ENCODE peak calls at places on chromosomes 16 and 17, in five cellular contexts. One of them, this sample, is unnamed.

GRCh38 chr16:27171584-27171983 is 31.7 kb upstream of the KDM8 start:
- DNase-seq in kidney: no peak
- DNase-seq in body of pancreas: no peak
- DNase-seq in IMR-90: no peak
- DNase-seq in A549: no peak
- DNase-seq in this sample: no peak

GRCh38 chr16:24037335-24037734 is 201.6 kb downstream of the PRKCB start:
- DNase-seq in kidney: no peak
- DNase-seq in body of pancreas: no peak
- DNase-seq in IMR-90: no peak
- DNase-seq in A549: no peak
- DNase-seq in this sample: no peak

GRCh38 chr17:61310611-61311010 is 89.0 kb upstream of the TBX2 start:
- DNase-seq in kidney: no peak
- DNase-seq in body of pancreas: no peak
- DNase-seq in IMR-90: no peak
- DNase-seq in A549: peak
- DNase-seq in this sample: no peak

GRCh38 chr17:46943218-46943510 is 20.2 kb downstream of the GOSR2 start:
- DNase-seq in kidney: no peak
- DNase-seq in body of pancreas: no peak
- DNase-seq in IMR-90: no peak
- DNase-seq in A549: no peak
- DNase-seq in this sample: no peak

GRCh38 chr17:304461-304860 is 48.1 kb downstream of the RPH3AL start:
- DNase-seq in kidney: peak
- DNase-seq in body of pancreas: no peak
- DNase-seq in IMR-90: no peak
- DNase-seq in A549: no peak
- DNase-seq in this sample: no peak

GRCh38 chr16:19071811-19072777 is 4.7 kb downstream of the COQ7 start:
- DNase-seq in kidney: no peak
- DNase-seq in body of pancreas: peak
- DNase-seq in IMR-90: peak
- DNase-seq in A549: peak
- DNase-seq in this sample: peak

GRCh38 chr17:80983545-80983944 is 8.1 kb upstream of the CHMP6 start:
- DNase-seq in kidney: no peak
- DNase-seq in body of pancreas: no peak
- DNase-seq in IMR-90: no peak
- DNase-seq in A549: no peak
- DNase-seq in this sample: no peak

GRCh38 chr17:38509772-38510423 is 81.6 kb downstream of the ARHGAP23 start:
- DNase-seq in kidney: peak
- DNase-seq in body of pancreas: no peak
- DNase-seq in IMR-90: no peak
- DNase-seq in A549: no peak
- DNase-seq in this sample: no peak

GRCh38 chr16:80883159-80883642 is 78.8 kb upstream of the CDYL2 start:
- DNase-seq in kidney: no peak
- DNase-seq in body of pancreas: peak
- DNase-seq in IMR-90: no peak
- DNase-seq in A549: no peak
- DNase-seq in this sample: no peak

GRCh38 chr16:48123104-48123788 is 32.5 kb downstream of the ABCC12 start:
- DNase-seq in kidney: no peak
- DNase-seq in body of pancreas: no peak
- DNase-seq in IMR-90: peak
- DNase-seq in A549: peak
- DNase-seq in this sample: no peak

GRCh38 chr16:65384441-65384840 is 262.6 kb upstream of the CDH11 start:
- DNase-seq in kidney: no peak
- DNase-seq in body of pancreas: no peak
- DNase-seq in IMR-90: no peak
- DNase-seq in A549: no peak
- DNase-seq in this sample: peak

GRCh38 chr16:51326131-51326856 is 175.2 kb upstream of the SALL1 start:
- DNase-seq in kidney: no peak
- DNase-seq in body of pancreas: no peak
- DNase-seq in IMR-90: peak
- DNase-seq in A549: no peak
- DNase-seq in this sample: no peak

GRCh38 chr17:49548506-49549310 is 27.0 kb upstream of the NXPH3 start:
- DNase-seq in kidney: no peak
- DNase-seq in body of pancreas: no peak
- DNase-seq in IMR-90: peak
- DNase-seq in A549: peak
- DNase-seq in this sample: no peak

GRCh38 chr17:81294512-81295030 is 536 bp downstream of the SLC38A10 start:
- DNase-seq in kidney: no peak
- DNase-seq in body of pancreas: peak
- DNase-seq in IMR-90: peak
- DNase-seq in A549: no peak
- DNase-seq in this sample: no peak

GRCh38 chr17:57004944-57005579 is 27.1 kb downstream of the SCPEP1 start:
- DNase-seq in kidney: no peak
- DNase-seq in body of pancreas: no peak
- DNase-seq in IMR-90: no peak
- DNase-seq in A549: peak
- DNase-seq in this sample: peak

GRCh38 chr16:8848939-8849391 is 19.8 kb downstream of the CARHSP1 start:
- DNase-seq in kidney: peak
- DNase-seq in body of pancreas: no peak
- DNase-seq in IMR-90: peak
- DNase-seq in A549: no peak
- DNase-seq in this sample: no peak

GRCh38 chr16:69865701-69866100 is 85.4 kb upstream of the CLEC18A start:
- DNase-seq in kidney: no peak
- DNase-seq in body of pancreas: no peak
- DNase-seq in IMR-90: peak
- DNase-seq in A549: no peak
- DNase-seq in this sample: no peak

GRCh38 chr17:81527591-81528383 is at the start of gene FSCN2:
- DNase-seq in kidney: peak
- DNase-seq in body of pancreas: no peak
- DNase-seq in IMR-90: no peak
- DNase-seq in A549: no peak
- DNase-seq in this sample: no peak

GRCh38 chr17:82311971-82312370 is 5.4 kb downstream of the CD7 start:
- DNase-seq in kidney: no peak
- DNase-seq in body of pancreas: no peak
- DNase-seq in IMR-90: no peak
- DNase-seq in A549: no peak
- DNase-seq in this sample: no peak

GRCh38 chr17:21194688-21195087 is 19.3 kb downstream of the TMEM11 start:
- DNase-seq in kidney: no peak
- DNase-seq in body of pancreas: no peak
- DNase-seq in IMR-90: peak
- DNase-seq in A549: no peak
- DNase-seq in this sample: no peak

GRCh38 chr16:20102021-20102420 is 28.3 kb upstream of the GPR139 start:
- DNase-seq in kidney: no peak
- DNase-seq in body of pancreas: no peak
- DNase-seq in IMR-90: no peak
- DNase-seq in A549: no peak
- DNase-seq in this sample: no peak

GRCh38 chr16:85028638-85029412 is 1.2 kb downstream of the KIAA0513 start:
- DNase-seq in kidney: peak
- DNase-seq in body of pancreas: peak
- DNase-seq in IMR-90: peak
- DNase-seq in A549: no peak
- DNase-seq in this sample: no peak

GRCh38 chr17:64067642-64068041 is 47.2 kb upstream of the ICAM2 start:
- DNase-seq in kidney: no peak
- DNase-seq in body of pancreas: no peak
- DNase-seq in IMR-90: peak
- DNase-seq in A549: no peak
- DNase-seq in this sample: no peak

GRCh38 chr16:4775005-4775404 is 8.0 kb upstream of the ZNF500 start:
- DNase-seq in kidney: no peak
- DNase-seq in body of pancreas: no peak
- DNase-seq in IMR-90: no peak
- DNase-seq in A549: no peak
- DNase-seq in this sample: no peak

GRCh38 chr17:67585077-67585602 is 132.6 kb upstream of the NOL11 start:
- DNase-seq in kidney: no peak
- DNase-seq in body of pancreas: no peak
- DNase-seq in IMR-90: peak
- DNase-seq in A549: no peak
- DNase-seq in this sample: no peak

GRCh38 chr17:70820276-70820675 is 650.9 kb downstream of the KCNJ2 start:
- DNase-seq in kidney: no peak
- DNase-seq in body of pancreas: no peak
- DNase-seq in IMR-90: peak
- DNase-seq in A549: no peak
- DNase-seq in this sample: no peak

GRCh38 chr17:50620848-50621247 is 13.8 kb upstream of the ABCC3 start:
- DNase-seq in kidney: no peak
- DNase-seq in body of pancreas: no peak
- DNase-seq in IMR-90: no peak
- DNase-seq in A549: no peak
- DNase-seq in this sample: no peak

GRCh38 chr16:11806721-11807120 is 9.7 kb upstream of the ZC3H7A start:
- DNase-seq in kidney: peak
- DNase-seq in body of pancreas: no peak
- DNase-seq in IMR-90: peak
- DNase-seq in A549: no peak
- DNase-seq in this sample: no peak

GRCh38 chr16:749010-749409 is 8.2 kb upstream of the CIAO3 start:
- DNase-seq in kidney: no peak
- DNase-seq in body of pancreas: no peak
- DNase-seq in IMR-90: peak
- DNase-seq in A549: no peak
- DNase-seq in this sample: no peak

GRCh38 chr17:40459646-40460584 is 16.7 kb downstream of the IGFBP4 start:
- DNase-seq in kidney: no peak
- DNase-seq in body of pancreas: no peak
- DNase-seq in IMR-90: no peak
- DNase-seq in A549: peak
- DNase-seq in this sample: no peak

GRCh38 chr17:40458001-40458791 is 14.9 kb downstream of the IGFBP4 start:
- DNase-seq in kidney: no peak
- DNase-seq in body of pancreas: peak
- DNase-seq in IMR-90: peak
- DNase-seq in A549: peak
- DNase-seq in this sample: no peak

GRCh38 chr17:40460585-40460975 is 17.3 kb downstream of the IGFBP4 start:
- DNase-seq in kidney: no peak
- DNase-seq in body of pancreas: no peak
- DNase-seq in IMR-90: no peak
- DNase-seq in A549: no peak
- DNase-seq in this sample: no peak

GRCh38 chr17:40457369-40457768 is 14.1 kb downstream of the IGFBP4 start:
- DNase-seq in kidney: peak
- DNase-seq in body of pancreas: no peak
- DNase-seq in IMR-90: no peak
- DNase-seq in A549: peak
- DNase-seq in this sample: no peak

DNA sequence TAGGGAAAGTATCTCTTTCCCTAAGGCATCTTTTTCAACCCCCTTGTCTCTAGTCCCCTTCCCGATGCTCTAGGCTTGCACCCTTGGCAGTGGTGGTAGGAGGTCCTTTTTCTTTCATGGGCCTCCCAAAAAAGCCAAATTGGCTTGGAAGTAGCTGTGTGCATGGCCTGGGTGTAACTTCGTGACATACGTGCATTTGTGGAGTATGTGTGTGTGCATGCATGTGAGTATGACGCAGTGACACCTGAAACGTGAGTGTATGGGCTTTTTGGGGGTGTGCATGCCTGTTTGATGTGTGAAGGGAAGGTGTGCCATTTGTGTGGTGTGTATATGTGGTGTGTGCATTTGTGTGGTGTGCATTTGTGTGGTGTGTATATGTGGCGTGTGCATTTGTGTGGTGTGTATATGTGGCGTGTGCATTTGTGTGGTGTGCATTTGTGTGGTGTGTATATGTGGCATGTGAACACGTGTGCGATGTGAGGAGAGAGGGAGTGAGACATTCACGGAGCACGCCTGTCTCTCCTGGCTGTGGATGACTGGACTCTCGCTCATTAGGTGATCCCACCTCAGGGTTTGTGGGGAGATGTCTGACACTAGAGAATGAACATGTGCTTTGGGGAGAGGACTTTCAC is 15.7 kb downstream of the IGFBP4 start:
- DNase-seq in kidney: peak
- DNase-seq in body of pancreas: no peak
- DNase-seq in IMR-90: no peak
- DNase-seq in A549: peak
- DNase-seq in this sample: no peak
- TF ChIP-seq CTCF in kidney: no peak
- TF ChIP-seq CTCF in body of pancreas: no peak
- TF ChIP-seq CTCF in IMR-90: no peak
- TF ChIP-seq CTCF in A549: no peak
- TF ChIP-seq CTCF in this sample: no peak

DNA sequence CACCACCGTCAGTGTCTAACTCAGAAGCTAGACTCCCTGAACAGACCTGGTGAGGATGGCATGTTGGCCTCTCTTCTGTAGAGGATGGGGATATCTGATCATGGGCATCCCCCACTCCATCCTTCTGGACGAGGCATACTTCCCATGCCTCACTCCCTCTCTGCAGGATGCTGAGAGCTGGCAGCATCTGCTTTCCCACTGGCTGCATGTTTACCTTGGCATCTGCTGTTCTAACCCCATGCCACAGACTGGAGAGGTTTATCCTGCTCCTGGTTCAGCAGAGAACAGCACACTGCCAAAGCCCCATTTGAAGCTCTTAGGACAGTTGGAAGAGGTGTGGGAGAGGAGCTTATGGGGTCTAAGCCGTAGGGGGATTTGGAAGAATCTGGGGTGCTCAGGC is 46.0 kb downstream of the YPEL2 start:
- DNase-seq in kidney: no peak
- DNase-seq in body of pancreas: no peak
- DNase-seq in IMR-90: peak
- DNase-seq in A549: no peak
- DNase-seq in this sample: no peak
- H3K27ac ChIP-seq in kidney: peak
- H3K27ac ChIP-seq in body of pancreas: peak
- H3K27ac ChIP-seq in IMR-90: no peak
- H3K27ac ChIP-seq in A549: no peak
- H3K27ac ChIP-seq in this sample: no peak

GRCh38 chr16:64132190-64132589 is 989.7 kb downstream of the CDH11 start:
- DNase-seq in kidney: no peak
- DNase-seq in body of pancreas: no peak
- DNase-seq in IMR-90: no peak
- DNase-seq in A549: no peak
- DNase-seq in this sample: no peak
- TF ChIP-seq CTCF in kidney: no peak
- TF ChIP-seq CTCF in body of pancreas: no peak
- TF ChIP-seq CTCF in IMR-90: no peak
- TF ChIP-seq CTCF in A549: no peak
- TF ChIP-seq CTCF in this sample: no peak

GRCh38 chr16:10453159-10453510 is 67.3 kb downstream of the ATF7IP2 start:
- DNase-seq in kidney: no peak
- DNase-seq in body of pancreas: no peak
- DNase-seq in IMR-90: no peak
- DNase-seq in A549: no peak
- DNase-seq in this sample: no peak
- H3K27ac ChIP-seq in kidney: no peak
- H3K27ac ChIP-seq in body of pancreas: no peak
- H3K27ac ChIP-seq in IMR-90: no peak
- H3K27ac ChIP-seq in A549: no peak
- H3K27ac ChIP-seq in this sample: no peak